ENCODE peak calls at places on chromosomes 3 and 15, in six cellular contexts. Z is NCI-H1436 treated with DMSO at 0.1 percent for 48 hours; R is hepatocyte; J is activated CD8-positive, alpha-beta memory T cell treated with anti-CD3 and anti-CD28 coated beads for 24 hours; D is tibial artery; P is dorsolateral prefrontal cortex. C is an unnamed sample.

GRCh38 chr3:71117572-71118247 is 465.8 kb downstream of the FOXP1 start:
- DNase-seq in Z (no peak), R (no peak), J (no peak), D (no peak), P (no peak), C (no peak)

GRCh38 chr15:51046016-51046415 is 48.7 kb downstream of the TNFAIP8L3 start:
- DNase-seq in Z (no peak), R (no peak), J (no peak), D (no peak), P (no peak), C (no peak)

GRCh38 chr3:117774130-117774529 is 1064.6 kb downstream of the TUSC7 start:
- DNase-seq in Z (no peak), R (no peak), J (no peak), D (no peak), P (no peak), C (no peak)

GRCh38 chr3:65963787-65964707 is 74.7 kb downstream of the MAGI1 start:
- DNase-seq in Z (no peak), R (peak), J (no peak), D (no peak), P (no peak), C (no peak)

GRCh38 chr15:40600956-40601355 is 6.9 kb downstream of the KNL1 start:
- DNase-seq in Z (no peak), R (no peak), J (no peak), D (no peak), P (no peak), C (no peak)

GRCh38 chr3:73610493-73610892 is 14.2 kb downstream of the PDZRN3 start:
- DNase-seq in Z (no peak), R (no peak), J (no peak), D (no peak), P (no peak), C (no peak)

GRCh38 chr3:108090066-108090700 is 648 bp downstream of the CD47 start:
- DNase-seq in Z (no peak), R (peak), J (peak), D (peak), P (peak), C (no peak)

GRCh38 chr3:13022348-13023250 is 50.6 kb downstream of the IQSEC1 start:
- DNase-seq in Z (no peak), R (peak), J (no peak), D (peak), P (no peak), C (no peak)

GRCh38 chr3:35486295-35486694 is 153.0 kb upstream of the ARPP21 start:
- DNase-seq in Z (no peak), R (no peak), J (no peak), D (no peak), P (no peak), C (no peak)

GRCh38 chr3:87200059-87200458 is 27.1 kb upstream of the CHMP2B start:
- DNase-seq in Z (no peak), R (no peak), J (no peak), D (no peak), P (no peak), C (no peak)

GRCh38 chr3:46858456-46858855 is 4.8 kb downstream of the MYL3 start:
- DNase-seq in Z (no peak), R (no peak), J (no peak), D (peak), P (peak), C (no peak)

GRCh38 chr15:40282144-40282869 is 557 bp downstream of the ANKRD63 start:
- DNase-seq in Z (no peak), R (peak), J (no peak), D (no peak), P (no peak), C (no peak)

GRCh38 chr15:73746883-73747282 is 6.3 kb downstream of the INSYN1 start:
- DNase-seq in Z (no peak), R (no peak), J (no peak), D (no peak), P (no peak), C (no peak)

GRCh38 chr3:44363591-44363990 is 25.0 kb downstream of the TCAIM start:
- DNase-seq in Z (no peak), R (peak), J (no peak), D (no peak), P (no peak), C (no peak)

GRCh38 chr3:185555948-185556347 is 3.6 kb upstream of the LIPH start:
- DNase-seq in Z (no peak), R (no peak), J (no peak), D (no peak), P (no peak), C (no peak)